ENCODE peak calls at places on chromosome 3, in eight cellular contexts. H is cardiac fibroblast, D is mucosa of descending colon, S is vagina, R is astrocyte of the spinal cord, W is heart right ventricle, J is MM.1S, L is A549. U is an unnamed sample.

GRCh38 chr3:151404316-151404715 is 19.8 kb upstream of the P2RY12 start:
- DNase-seq in J (no peak), D (no peak), L (no peak), W (no peak), S (no peak), H (peak; percentile 31), R (peak; percentile 73), U (no peak)

GRCh38 chr3:143168518-143169192 is 49.1 kb downstream of the CHST2 start:
- DNase-seq in R (no peak), H (peak; percentile 58), S (no peak), W (no peak), D (no peak), J (no peak), L (no peak), U (no peak)

GRCh38 chr3:138818175-138818574 is 16.6 kb downstream of the PIK3CB start:
- DNase-seq in L (no peak), S (no peak), W (no peak), R (no peak), D (no peak), J (no peak), H (no peak), U (no peak)

GRCh38 chr3:46098319-46098761 is 71.1 kb upstream of the XCR1 start:
- DNase-seq in H (peak; percentile 89), S (no peak), D (no peak), W (peak; percentile 34), R (peak; percentile 41), J (peak; percentile 88), L (no peak), U (peak; percentile 41)

GRCh38 chr3:176633511-176633910 is 563.8 kb downstream of the TBL1XR1 start:
- DNase-seq in W (no peak), D (no peak), H (no peak), R (no peak), L (no peak), S (no peak), J (no peak), U (no peak)

GRCh38 chr3:57069471-57070010 is 9.1 kb downstream of the SPATA12 start:
- DNase-seq in S (no peak), D (no peak), J (no peak), H (no peak), L (no peak), W (no peak), R (no peak), U (no peak)

GRCh38 chr3:88433572-88433971 is 283.8 kb downstream of the C3orf38 start:
- DNase-seq in W (no peak), L (no peak), S (no peak), H (no peak), R (no peak), D (no peak), J (peak; percentile 83), U (no peak)

GRCh38 chr3:32410367-32411246 is 19.0 kb downstream of the CMTM7 start:
- DNase-seq in S (no peak), R (no peak), L (no peak), D (no peak), H (no peak), W (no peak), J (no peak), U (no peak)

GRCh38 chr3:100982710-100983109 is 10.5 kb downstream of the ABI3BP start:
- DNase-seq in W (peak; percentile 48), L (no peak), R (peak; percentile 40), H (no peak), J (no peak), S (no peak), D (peak; percentile 30), U (peak; percentile 17)

GRCh38 chr3:48709051-48709461 is 8.0 kb downstream of the IP6K2 start:
- DNase-seq in D (no peak), R (no peak), J (no peak), H (no peak), L (no peak), W (no peak), S (no peak), U (no peak)

GRCh38 chr3:156727519-156728205 is 53.3 kb downstream of the TIPARP start:
- DNase-seq in S (no peak), D (no peak), R (no peak), W (no peak), L (no peak), J (peak; percentile 25), H (peak; percentile 49), U (no peak)

GRCh38 chr3:89851974-89852621 is 744.7 kb downstream of the EPHA3 start:
- DNase-seq in W (peak; percentile 10), J (no peak), S (no peak), L (peak; percentile 1), R (peak; percentile 24), H (peak; percentile 54), D (peak; percentile 34), U (peak; percentile 32)
- TF ChIP-seq CTCF in W (peak; percentile 67), J (peak; percentile 22), S (no peak), L (no peak), R (peak; percentile 75), H (peak; percentile 66), D (no peak), U (peak; percentile 25)

GRCh38 chr3:129607391-129608068 is 1.1 kb upstream of the PLXND1 start:
- DNase-seq in S (no peak), D (no peak), W (peak; percentile 30), R (no peak), L (no peak), H (peak; percentile 25), J (no peak), U (no peak)

GRCh38 chr3:129606522-129607390 is at the start of gene PLXND1:
- DNase-seq in H (peak; percentile 88), W (peak; percentile 87), S (no peak), D (peak; percentile 74), L (peak; percentile 57), J (peak; percentile 38), R (peak; percentile 56), U (peak; percentile 59)

GRCh38 chr3:129608936-129609590 is 2.6 kb upstream of the PLXND1 start:
- DNase-seq in D (no peak), J (no peak), R (no peak), W (no peak), L (no peak), S (no peak), H (no peak), U (no peak)

GRCh38 chr3:129609591-129610169 is 3.2 kb upstream of the PLXND1 start:
- DNase-seq in J (no peak), H (peak; percentile 71), R (peak; percentile 55), S (no peak), L (no peak), D (no peak), W (no peak), U (no peak)

DNA sequence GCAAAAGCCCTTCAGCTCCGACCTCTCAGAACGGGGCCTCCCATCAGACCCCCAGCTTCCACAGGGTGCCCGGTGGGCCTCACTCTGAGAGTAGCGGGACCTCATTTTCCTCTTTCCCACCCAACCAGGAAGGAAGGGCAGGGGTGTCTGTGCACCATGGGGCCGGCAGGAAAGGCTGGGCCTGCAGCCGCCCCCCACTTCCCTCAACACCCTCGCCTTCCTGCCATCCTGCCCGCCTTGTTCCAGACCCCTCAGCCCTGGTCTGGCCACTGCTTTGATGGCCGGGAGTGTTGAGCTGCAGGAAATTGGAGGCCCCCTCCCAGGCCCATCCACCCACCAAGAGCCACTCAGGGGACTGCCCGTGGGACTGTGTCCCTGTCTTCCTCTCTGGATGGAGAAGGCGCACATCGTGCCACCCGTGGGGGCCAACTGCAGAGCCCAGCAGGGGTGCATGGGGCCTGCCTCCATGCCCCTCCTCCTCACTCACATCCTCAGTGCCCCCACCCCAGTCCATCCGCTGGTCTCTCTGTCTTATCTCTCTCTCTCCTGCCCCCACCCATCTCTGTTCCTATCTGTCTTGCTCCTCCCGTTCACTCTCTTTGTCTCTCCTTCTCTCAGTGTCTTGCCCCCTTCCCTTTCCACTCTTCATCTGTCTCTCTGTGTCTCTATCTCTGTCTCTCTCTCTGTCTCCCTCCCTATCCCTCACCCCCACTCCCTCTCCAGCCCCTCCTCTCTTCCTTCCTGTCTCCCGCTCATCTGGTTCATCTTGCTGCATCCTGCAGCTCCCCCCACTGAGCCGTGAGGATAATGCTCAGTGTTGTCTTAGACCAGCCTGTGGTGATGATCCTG is 1.8 kb upstream of the PLXND1 start:
- DNase-seq in S (no peak), H (peak; percentile 79), D (no peak), L (peak; percentile 70), J (no peak), W (peak; percentile 24), R (peak; percentile 69), U (no peak)
- TF ChIP-seq CTCF in S (no peak), H (peak; percentile 21), D (no peak), L (no peak), J (no peak), W (peak; percentile 53), R (peak; percentile 34), U (no peak)

DNA sequence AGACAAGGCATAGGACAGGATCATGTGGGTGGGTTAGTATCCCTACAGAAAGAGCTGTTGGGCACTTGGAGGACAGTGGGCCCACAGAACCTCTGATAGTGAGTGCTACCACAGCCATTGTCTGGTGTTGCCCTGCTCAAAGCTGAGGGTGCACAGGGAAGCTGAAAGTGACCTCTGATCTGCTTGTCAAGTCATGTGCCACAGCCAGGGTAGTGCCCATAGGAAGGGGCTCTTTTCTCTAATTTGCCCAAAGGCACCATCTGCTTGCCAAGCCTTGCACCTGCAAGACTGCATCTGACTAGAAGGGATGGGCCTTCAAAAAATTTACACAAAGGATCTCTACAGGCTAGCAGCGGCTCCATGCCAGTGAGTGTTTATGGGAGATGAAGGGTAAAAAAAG is 87.4 kb upstream of the GSK3B start:
- DNase-seq in L (no peak), D (no peak), J (no peak), W (no peak), S (peak; percentile 37), H (no peak), R (no peak), U (no peak)
- TF ChIP-seq CTCF in L (no peak), D (no peak), J (peak; percentile 13), W (no peak), S (no peak), H (no peak), R (no peak), U (no peak)

GRCh38 chr3:154098396-154098795 is 22.8 kb upstream of the ARHGEF26 start:
- DNase-seq in L (no peak), R (no peak), S (no peak), W (no peak), J (no peak), H (no peak), D (no peak), U (no peak)

GRCh38 chr3:154090116-154090420 is 31.1 kb upstream of the ARHGEF26 start:
- DNase-seq in R (no peak), J (no peak), S (no peak), H (no peak), D (no peak), W (no peak), L (no peak), U (no peak)

GRCh38 chr3:154100556-154100955 is 20.6 kb upstream of the ARHGEF26 start:
- DNase-seq in H (no peak), W (no peak), D (no peak), L (no peak), S (no peak), J (no peak), R (no peak), U (no peak)

GRCh38 chr3:154101250-154101649 is 19.9 kb upstream of the ARHGEF26 start:
- DNase-seq in S (no peak), J (no peak), H (no peak), W (no peak), L (no peak), R (no peak), D (no peak), U (no peak)

DNA sequence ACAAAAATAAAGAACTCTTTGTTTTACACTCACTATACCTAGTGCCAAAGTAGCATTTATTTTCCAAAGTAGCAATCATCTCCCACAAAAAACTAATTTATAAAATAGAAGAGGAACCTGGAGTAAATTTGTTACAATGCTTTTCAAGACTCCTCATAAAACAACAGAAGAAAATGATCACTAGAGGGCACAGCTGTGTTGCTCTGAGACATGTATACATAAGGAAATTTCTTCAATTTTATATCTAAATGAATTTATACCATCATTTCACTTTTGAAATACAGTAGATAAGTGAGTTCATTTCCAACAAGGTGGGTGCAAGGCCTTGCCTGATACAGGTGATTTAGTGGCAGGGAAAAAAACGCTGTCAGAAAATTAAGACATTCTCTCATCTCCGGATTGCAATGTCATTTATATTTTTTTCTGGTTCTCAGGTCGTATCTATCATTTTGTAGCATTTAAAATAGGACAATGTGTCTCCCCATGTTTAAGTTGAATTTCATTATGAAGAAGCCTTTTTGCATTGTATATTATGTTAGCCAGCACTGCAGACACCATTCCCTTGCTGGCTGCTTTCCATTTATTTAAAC is 25.3 kb upstream of the ARHGEF26 start:
- DNase-seq in D (no peak), S (no peak), W (no peak), H (peak; percentile 70), J (peak; percentile 30), L (peak; percentile 42), R (peak; percentile 58), U (no peak)
- TF ChIP-seq CTCF in D (no peak), S (no peak), W (peak; percentile 68), H (peak; percentile 48), J (peak; percentile 47), L (peak; percentile 74), R (peak; percentile 54), U (peak; percentile 49)

U was measured in transverse colon.